ENCODE peak calls at places on chromosome 17, in nine cellular contexts. Q, O, M, I, X, R, C, E and T are unnamed samples.

GRCh38 chr17:57534863-57535651 is 210.0 kb downstream of the CCDC182 start:
- DNase-seq in O (peak), R (no peak), I (peak), C (no peak), Q (no peak), M (peak), X (peak), E (no peak), T (no peak)

GRCh38 chr17:21113706-21114105 is 13.1 kb upstream of the DHRS7B start:
- DNase-seq in E (no peak), R (no peak), C (no peak), O (no peak), X (no peak), I (no peak), M (no peak), Q (no peak), T (no peak)

GRCh38 chr17:78271419-78272160 is 40.2 kb downstream of the TMEM235 start:
- DNase-seq in X (no peak), M (no peak), E (no peak), O (no peak), R (no peak), I (no peak), Q (no peak), C (no peak), T (no peak)

GRCh38 chr17:38460082-38460715 is 31.9 kb downstream of the ARHGAP23 start:
- DNase-seq in M (no peak), Q (no peak), C (no peak), I (no peak), E (no peak), O (no peak), X (no peak), R (no peak), T (no peak)

GRCh38 chr17:81483085-81483861 is 29.3 kb downstream of the ACTG1 start:
- DNase-seq in Q (no peak), R (no peak), M (no peak), C (peak), I (no peak), X (peak), O (no peak), E (no peak), T (peak)

GRCh38 chr17:34378664-34379101 is 15.7 kb upstream of the CCL1 start:
- DNase-seq in E (no peak), R (no peak), M (no peak), O (no peak), I (no peak), X (no peak), Q (no peak), C (peak), T (no peak)

GRCh38 chr17:76735006-76735405 is 2.1 kb downstream of the SRSF2 start:
- DNase-seq in Q (no peak), O (no peak), R (no peak), C (no peak), E (no peak), I (peak), X (peak), M (no peak), T (no peak)

GRCh38 chr17:15507001-15507400 is 39.6 kb upstream of the CDRT4 start:
- DNase-seq in Q (no peak), I (no peak), E (no peak), R (no peak), C (no peak), O (no peak), M (no peak), X (no peak), T (no peak)

GRCh38 chr17:6413073-6413472 is 21.8 kb downstream of the AIPL1 start:
- DNase-seq in O (peak), I (peak), M (peak), Q (no peak), E (no peak), C (peak), X (peak), R (no peak), T (no peak)

GRCh38 chr17:37187262-37187661 is 188.5 kb upstream of the C17orf78 start:
- DNase-seq in C (no peak), R (no peak), X (peak), E (no peak), M (no peak), Q (no peak), O (no peak), I (peak), T (no peak)

GRCh38 chr17:56707312-56708219 is 114.1 kb downstream of the NOG start:
- DNase-seq in O (no peak), Q (no peak), E (no peak), X (peak), I (peak), R (no peak), M (no peak), C (no peak), T (no peak)